ENCODE peak calls at places on chromosomes 3 and 15, in ten cellular contexts. L, M, C, E, W, T, V, Z, F and G are unnamed samples.

GRCh38 chr15:70206668-70207067 is 109.0 kb upstream of the TLE3 start:
- DNase-seq in L (no peak), M (no peak), C (no peak), E (no peak), W (no peak), T (no peak), V (no peak), Z (no peak), F (no peak), G (no peak)

GRCh38 chr3:100882571-100882981 is 110.6 kb downstream of the ABI3BP start:
- DNase-seq in L (no peak), M (no peak), C (no peak), E (no peak), W (no peak), T (no peak), V (no peak), Z (no peak), F (no peak), G (no peak)

GRCh38 chr3:178513539-178514410 is 22.5 kb upstream of the KCNMB2 start:
- DNase-seq in L (no peak), M (no peak), C (no peak), E (no peak), W (no peak), T (no peak), V (no peak), Z (no peak), F (no peak), G (peak; percentile 78)

GRCh38 chr3:58868101-58868779 is 181.6 kb downstream of the CFAP20DC start:
- DNase-seq in L (no peak), M (no peak), C (no peak), E (no peak), W (no peak), T (no peak), V (no peak), Z (no peak), F (no peak), G (no peak)

GRCh38 chr3:30855390-30855789 is 39.1 kb downstream of the GADL1 start:
- DNase-seq in L (no peak), M (no peak), C (no peak), E (no peak), W (no peak), T (no peak), V (no peak), Z (no peak), F (no peak), G (no peak)

GRCh38 chr3:57110797-57111196 is 50.3 kb downstream of the SPATA12 start:
- DNase-seq in L (no peak), M (peak; percentile 51), C (no peak), E (no peak), W (no peak), T (no peak), V (no peak), Z (no peak), F (no peak), G (no peak)

GRCh38 chr3:103083848-103084631 is 649.2 kb downstream of the ZPLD1 start:
- DNase-seq in L (no peak), M (no peak), C (no peak), E (no peak), W (no peak), T (no peak), V (no peak), Z (no peak), F (no peak), G (no peak)

GRCh38 chr3:57927916-57928315 is 80.3 kb upstream of the FLNB start:
- DNase-seq in L (no peak), M (no peak), C (no peak), E (no peak), W (no peak), T (no peak), V (no peak), Z (no peak), F (no peak), G (peak; percentile 56)

GRCh38 chr15:75836953-75837321 is 6.3 kb upstream of the UBE2Q2 start:
- DNase-seq in L (peak; percentile 18), M (no peak), C (no peak), E (no peak), W (no peak), T (no peak), V (no peak), Z (peak; percentile 22), F (peak; percentile 77), G (peak; percentile 86)

GRCh38 chr3:88626426-88627120 is 476.8 kb downstream of the C3orf38 start:
- DNase-seq in L (no peak), M (peak; percentile 64), C (no peak), E (no peak), W (no peak), T (no peak), V (no peak), Z (no peak), F (no peak), G (no peak)

GRCh38 chr3:42369304-42369703 is 41.1 kb downstream of the LYZL4 start:
- DNase-seq in L (no peak), M (peak; percentile 15), C (no peak), E (peak; percentile 8), W (peak; percentile 80), T (no peak), V (no peak), Z (no peak), F (peak; percentile 8), G (no peak)

GRCh38 chr15:42156266-42156922 is at the start of gene PLA2G4F:
- DNase-seq in L (no peak), M (no peak), C (peak; percentile 26), E (no peak), W (no peak), T (peak; percentile 65), V (no peak), Z (no peak), F (no peak), G (no peak)

GRCh38 chr15:34855397-34855796 is 60.0 kb upstream of the ACTC1 start:
- DNase-seq in L (no peak), M (no peak), C (no peak), E (no peak), W (no peak), T (no peak), V (no peak), Z (no peak), F (peak; percentile 80), G (peak; percentile 51)

GRCh38 chr3:148450819-148451218 is 246.9 kb upstream of the AGTR1 start:
- DNase-seq in L (no peak), M (no peak), C (no peak), E (no peak), W (no peak), T (no peak), V (no peak), Z (no peak), F (no peak), G (no peak)

GRCh38 chr3:192408721-192409151 is 318.6 kb downstream of the FGF12 start:
- DNase-seq in L (no peak), M (peak; percentile 43), C (no peak), E (no peak), W (no peak), T (no peak), V (no peak), Z (no peak), F (no peak), G (no peak)

GRCh38 chr15:90539789-90540188 is 10.1 kb downstream of the CRTC3 start:
- DNase-seq in L (no peak), M (no peak), C (peak; percentile 49), E (no peak), W (no peak), T (no peak), V (no peak), Z (peak; percentile 45), F (no peak), G (no peak)

GRCh38 chr3:156518726-156519125 is 36.2 kb downstream of the SSR3 start:
- DNase-seq in L (no peak), M (no peak), C (no peak), E (no peak), W (no peak), T (no peak), V (no peak), Z (no peak), F (no peak), G (no peak)

GRCh38 chr3:195882002-195882441 is 26.3 kb downstream of the TNK2 start:
- DNase-seq in L (no peak), M (no peak), C (no peak), E (no peak), W (no peak), T (no peak), V (no peak), Z (no peak), F (no peak), G (no peak)

GRCh38 chr15:85837011-85837433 is 42.3 kb upstream of the KLHL25 start:
- DNase-seq in L (no peak), M (no peak), C (no peak), E (no peak), W (no peak), T (no peak), V (no peak), Z (no peak), F (no peak), G (no peak)

GRCh38 chr3:35653347-35653746 is 14.0 kb downstream of the ARPP21 start:
- DNase-seq in L (no peak), M (no peak), C (no peak), E (no peak), W (no peak), T (no peak), V (no peak), Z (no peak), F (no peak), G (no peak)

GRCh38 chr15:98683821-98684220 is 35.5 kb downstream of the IGF1R start:
- DNase-seq in L (no peak), M (no peak), C (no peak), E (no peak), W (no peak), T (no peak), V (no peak), Z (no peak), F (no peak), G (no peak)

GRCh38 chr3:175002732-175003143 is 143.6 kb downstream of the NAALADL2 start:
- DNase-seq in L (no peak), M (no peak), C (no peak), E (no peak), W (no peak), T (no peak), V (no peak), Z (no peak), F (peak; percentile 99), G (peak; percentile 71)